ENCODE peak calls at places on chromosomes 2 and 18, in seven cellular contexts. X, D, C, B, F, U and O are unnamed samples.

GRCh38 chr2:69459936-69460335 is 22.7 kb upstream of the NFU1 start:
- DNase-seq in D (no peak), U (no peak), X (no peak), F (no peak), B (no peak), C (no peak), O (no peak)

GRCh38 chr2:19632327-19633040 is 269.3 kb downstream of the TTC32 start:
- DNase-seq in D (no peak), X (no peak), B (no peak), F (no peak), C (peak; percentile 59), U (no peak), O (no peak)

GRCh38 chr2:160387558-160388262 is 105.9 kb downstream of the RBMS1 start:
- DNase-seq in X (peak; percentile 41), C (peak; percentile 100), B (peak; percentile 84), U (peak; percentile 84), F (peak; percentile 53), D (no peak), O (peak; percentile 96)

GRCh38 chr2:216298719-216299118 is 73.6 kb downstream of the MARCHF4 start:
- DNase-seq in C (peak; percentile 78), F (no peak), B (peak; percentile 54), D (no peak), U (peak; percentile 78), X (no peak), O (peak; percentile 24)

GRCh38 chr2:24106786-24107185 is 16.3 kb downstream of the PFN4 start:
- DNase-seq in D (no peak), F (no peak), C (no peak), X (no peak), B (no peak), U (no peak), O (no peak)

GRCh38 chr2:26636935-26637334 is 4.2 kb downstream of the CIB4 start:
- DNase-seq in D (no peak), B (no peak), C (no peak), X (no peak), F (no peak), U (no peak), O (no peak)

GRCh38 chr2:45283764-45284620 is 274.7 kb upstream of the SIX2 start:
- DNase-seq in B (peak; percentile 84), U (peak; percentile 93), X (no peak), F (no peak), D (no peak), C (peak; percentile 89), O (no peak)

GRCh38 chr18:5728566-5728965 is 166.8 kb downstream of the TMEM200C start:
- DNase-seq in B (no peak), F (no peak), X (no peak), U (no peak), C (no peak), D (no peak), O (no peak)

GRCh38 chr2:230643576-230644291 is 68.9 kb upstream of the CAB39 start:
- DNase-seq in B (no peak), C (no peak), U (no peak), F (no peak), D (no peak), X (peak; percentile 38), O (no peak)

GRCh38 chr2:173017657-173018420 is 57.8 kb upstream of the MAP3K20 start:
- DNase-seq in F (no peak), D (no peak), X (no peak), U (no peak), C (no peak), B (no peak), O (no peak)

GRCh38 chr18:8803063-8803795 is 97.9 kb downstream of the MTCL1 start:
- DNase-seq in D (no peak), C (no peak), U (no peak), B (no peak), F (no peak), X (no peak), O (no peak)

GRCh38 chr2:171523969-171524401 is 1.7 kb downstream of the CYBRD1 start:
- DNase-seq in D (no peak), F (no peak), C (peak; percentile 29), B (peak; percentile 59), U (peak; percentile 80), X (no peak), O (no peak)

GRCh38 chr2:195407782-195408181 is 249.2 kb upstream of the SLC39A10 start:
- DNase-seq in X (no peak), D (no peak), C (peak; percentile 56), B (peak; percentile 73), F (no peak), U (peak; percentile 77), O (no peak)

GRCh38 chr18:21489119-21489750 is 111.3 kb downstream of the ESCO1 start:
- DNase-seq in D (peak; percentile 63), U (peak; percentile 56), B (peak; percentile 31), F (peak; percentile 47), X (peak; percentile 45), C (peak; percentile 64), O (peak; percentile 13)

GRCh38 chr2:149657393-149657792 is 69.8 kb upstream of the MMADHC start:
- DNase-seq in U (no peak), B (no peak), F (no peak), D (no peak), C (no peak), X (no peak), O (no peak)

GRCh38 chr2:42493885-42494433 is at the start of gene KCNG3:
- DNase-seq in C (peak; percentile 25), F (peak; percentile 84), X (peak; percentile 63), U (no peak), D (no peak), B (peak; percentile 30), O (no peak)

GRCh38 chr2:43419886-43420285 is 176.0 kb downstream of the THADA start:
- DNase-seq in U (peak; percentile 65), D (no peak), C (no peak), F (no peak), B (peak; percentile 31), X (no peak), O (no peak)

GRCh38 chr2:99662761-99663341 is 173.0 kb upstream of the REV1 start:
- DNase-seq in B (peak; percentile 70), X (no peak), U (peak; percentile 10), D (no peak), F (no peak), C (peak; percentile 95), O (peak; percentile 82)

GRCh38 chr2:197254776-197255521 is 55.6 kb downstream of the ANKRD44 start:
- DNase-seq in C (no peak), X (no peak), U (no peak), F (no peak), B (no peak), D (no peak), O (no peak)

GRCh38 chr2:173064231-173064805 is 11.3 kb upstream of the MAP3K20 start:
- DNase-seq in D (no peak), C (no peak), X (no peak), U (peak; percentile 89), B (no peak), F (no peak), O (peak; percentile 64)

GRCh38 chr18:6807504-6808257 is 78.2 kb downstream of the ARHGAP28 start:
- DNase-seq in B (no peak), X (no peak), D (no peak), C (no peak), U (no peak), F (no peak), O (no peak)

GRCh38 chr2:24813645-24814257 is 20.5 kb downstream of the CENPO start:
- DNase-seq in B (no peak), X (no peak), D (no peak), U (no peak), C (no peak), F (no peak), O (no peak)

GRCh38 chr2:35962585-35962984 is 393.0 kb upstream of the CRIM1 start:
- DNase-seq in F (no peak), X (no peak), D (no peak), C (no peak), U (no peak), B (no peak), O (no peak)

GRCh38 chr2:149075065-149075464 is 36.6 kb downstream of the LYPD6B start:
- DNase-seq in B (no peak), U (no peak), F (no peak), D (no peak), C (no peak), X (peak; percentile 73), O (no peak)

GRCh38 chr2:138713069-138713496 is 67.1 kb downstream of the NXPH2 start:
- DNase-seq in B (no peak), U (no peak), X (no peak), C (no peak), D (no peak), F (no peak), O (no peak)

GRCh38 chr2:145160855-145161254 is 640.9 kb upstream of the ZEB2 start:
- DNase-seq in C (no peak), F (no peak), U (no peak), D (no peak), B (no peak), X (no peak), O (no peak)

DNA sequence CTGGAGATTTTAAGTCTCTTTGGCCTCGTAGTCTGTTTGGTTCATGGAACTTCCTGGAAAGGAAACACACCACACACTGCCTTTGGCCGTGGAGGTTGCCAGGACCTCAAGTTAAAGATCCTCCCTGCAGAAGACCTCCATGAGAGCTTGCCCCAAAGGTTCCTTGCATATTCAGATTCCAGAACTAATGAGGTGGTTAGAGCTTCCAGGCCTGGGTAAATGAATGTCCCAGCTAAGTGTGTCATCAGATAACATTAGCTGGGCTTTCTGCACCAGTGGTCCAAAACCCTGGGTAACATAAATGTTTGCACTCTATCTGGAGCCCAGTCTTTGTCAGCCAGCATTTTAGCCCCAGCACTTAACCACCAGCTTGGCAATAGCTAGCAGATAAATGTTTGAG is 122.1 kb upstream of the EML6 start:
- DNase-seq in X (no peak), F (no peak), D (no peak), U (no peak), B (no peak), C (no peak), O (no peak)
- H3K4me3 ChIP-seq in X (no peak overlapping the region), F (no peak overlapping the region), D (no peak overlapping the region), U (no peak overlapping the region), B (no peak overlapping the region), C (no peak overlapping the region), O (no peak overlapping the region)

GRCh38 chr18:3874593-3874992 is 424.6 kb downstream of the TGIF1 start:
- DNase-seq in D (no peak), C (no peak), F (no peak), U (no peak), X (no peak), B (no peak), O (no peak)
- H3K4me3 ChIP-seq in D (no peak overlapping the region), C (no peak overlapping the region), F (no peak overlapping the region), U (no peak overlapping the region), X (no peak overlapping the region), B (no peak overlapping the region), O (no peak overlapping the region)

GRCh38 chr2:236932711-236933300 is 152.9 kb upstream of the COPS8 start:
- DNase-seq in D (no peak), F (no peak), U (no peak), C (no peak), B (no peak), X (no peak), O (no peak)

GRCh38 chr2:236934166-236934565 is 151.5 kb upstream of the COPS8 start:
- DNase-seq in D (no peak), C (no peak), F (no peak), B (no peak), X (peak; percentile 13), U (no peak), O (no peak)

GRCh38 chr2:236933351-236933750 is 152.3 kb upstream of the COPS8 start:
- DNase-seq in X (no peak), B (no peak), D (no peak), U (no peak), F (no peak), C (no peak), O (no peak)

GRCh38 chr2:236928353-236929153 is 157.1 kb upstream of the COPS8 start:
- DNase-seq in U (peak; percentile 13), F (no peak), D (no peak), B (no peak), C (no peak), X (peak; percentile 33), O (no peak)
- H3K4me3 ChIP-seq in U (peak overlapping the region; percentile 23), F (peak overlapping the region; percentile 11), D (no peak overlapping the region), B (no peak overlapping the region), C (no peak overlapping the region), X (peak overlapping the region; percentile 34), O (peak overlapping the region; percentile 27)

GRCh38 chr2:84378960-84379359 is 80.1 kb downstream of the SUCLG1 start:
- DNase-seq in B (no peak), U (no peak), D (no peak), X (no peak), F (no peak), C (no peak), O (no peak)
- H3K4me3 ChIP-seq in B (no peak overlapping the region), U (no peak overlapping the region), D (no peak overlapping the region), X (no peak overlapping the region), F (no peak overlapping the region), C (no peak overlapping the region), O (no peak overlapping the region)